ENCODE peak calls at places on chromosomes 7 and 10, in four cellular contexts. W is activated CD8-positive, alpha-beta T cell treated with anti-CD3 and anti-CD28 coated beads for 36 hours; U is heart right ventricle; Q is right atrium auricular region. X is an unnamed sample.

GRCh38 chr10:132372516-132373095 is 24.4 kb upstream of the PWWP2B start:
- DNase-seq in W (no peak), U (no peak), Q (no peak), X (no peak)

GRCh38 chr10:131354380-131354779 is 42.9 kb upstream of the TCERG1L start:
- DNase-seq in U (no peak), Q (no peak), W (peak; percentile 9), X (no peak)

GRCh38 chr10:117275121-117275520 is 34.2 kb downstream of the SLC18A2 start:
- DNase-seq in U (no peak), Q (no peak), W (no peak), X (no peak)

GRCh38 chr7:141466151-141466904 is 84.9 kb upstream of the AGK start:
- DNase-seq in U (no peak), W (no peak), Q (no peak), X (no peak)

GRCh38 chr10:10870523-10871241 is 147.0 kb upstream of the CELF2 start:
- DNase-seq in W (no peak), U (no peak), Q (no peak), X (no peak)

GRCh38 chr7:107945332-107945731 is 54.3 kb downstream of the DLD start:
- DNase-seq in Q (no peak), U (no peak), W (no peak), X (no peak)

GRCh38 chr10:125106586-125106985 is 53.8 kb downstream of the CTBP2 start:
- DNase-seq in U (no peak), Q (no peak), W (no peak), X (no peak)

GRCh38 chr10:93468532-93469213 is 13.5 kb downstream of the MYOF start:
- DNase-seq in W (no peak), U (no peak), Q (no peak), X (no peak)

GRCh38 chr7:26684447-26684846 is 179.9 kb downstream of the SKAP2 start:
- DNase-seq in W (no peak), U (no peak), Q (no peak), X (no peak)

GRCh38 chr7:20268832-20269231 is 51.6 kb upstream of the MACC1 start:
- DNase-seq in W (no peak), U (no peak), Q (no peak), X (no peak)

GRCh38 chr7:44615793-44616192 is 9.4 kb downstream of the OGDH start:
- DNase-seq in W (no peak), Q (no peak), U (no peak), X (no peak)

GRCh38 chr10:79409038-79410035 is 36.1 kb downstream of the ZCCHC24 start:
- DNase-seq in W (no peak), Q (no peak), U (peak; percentile 28), X (no peak)

GRCh38 chr7:133513608-133514007 is 260.7 kb downstream of the EXOC4 start:
- DNase-seq in U (no peak), Q (no peak), W (no peak), X (no peak)

GRCh38 chr7:87797798-87798403 is 78.3 kb downstream of the SLC25A40 start:
- DNase-seq in U (no peak), Q (no peak), W (no peak), X (no peak)

GRCh38 chr10:43304687-43305333 is 37.9 kb upstream of the RASGEF1A start:
- DNase-seq in W (peak; percentile 78), Q (peak; percentile 84), U (peak; percentile 75), X (no peak)

GRCh38 chr10:104255244-104255981 is 721 bp downstream of the GSTO1 start:
- DNase-seq in Q (no peak), W (no peak), U (no peak), X (no peak)

GRCh38 chr10:126001579-126001978 is 105.2 kb downstream of the FANK1 start:
- DNase-seq in U (no peak), W (no peak), Q (no peak), X (no peak)

GRCh38 chr10:52221937-52222336 is 92.1 kb upstream of the DKK1 start:
- DNase-seq in U (no peak), W (no peak), Q (no peak), X (no peak)

DNA sequence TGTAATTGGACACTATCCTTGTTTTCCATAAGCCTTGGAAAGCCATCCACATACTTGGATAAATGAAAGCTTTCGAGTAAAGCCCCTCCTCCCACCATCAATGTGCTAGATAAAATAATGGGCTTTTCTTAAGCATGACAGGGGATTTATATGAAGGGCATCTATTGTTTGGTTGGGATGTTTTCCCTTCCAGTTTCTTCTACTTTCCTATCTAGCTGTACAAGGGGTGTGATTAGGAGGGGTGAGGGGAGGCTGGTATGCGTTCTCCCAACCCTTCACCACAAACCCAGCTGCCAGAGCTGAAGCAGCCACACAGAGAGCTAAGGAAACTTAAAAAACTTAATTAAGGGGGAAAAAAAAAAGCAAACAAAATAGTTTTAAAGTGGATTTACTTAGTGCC is 23.0 kb upstream of the SDHAF3 start:
- DNase-seq in U (no peak), Q (no peak), W (no peak), X (no peak)
- TF ChIP-seq CTCF in U (no peak), Q (no peak), W (no peak), X (no peak)

DNA sequence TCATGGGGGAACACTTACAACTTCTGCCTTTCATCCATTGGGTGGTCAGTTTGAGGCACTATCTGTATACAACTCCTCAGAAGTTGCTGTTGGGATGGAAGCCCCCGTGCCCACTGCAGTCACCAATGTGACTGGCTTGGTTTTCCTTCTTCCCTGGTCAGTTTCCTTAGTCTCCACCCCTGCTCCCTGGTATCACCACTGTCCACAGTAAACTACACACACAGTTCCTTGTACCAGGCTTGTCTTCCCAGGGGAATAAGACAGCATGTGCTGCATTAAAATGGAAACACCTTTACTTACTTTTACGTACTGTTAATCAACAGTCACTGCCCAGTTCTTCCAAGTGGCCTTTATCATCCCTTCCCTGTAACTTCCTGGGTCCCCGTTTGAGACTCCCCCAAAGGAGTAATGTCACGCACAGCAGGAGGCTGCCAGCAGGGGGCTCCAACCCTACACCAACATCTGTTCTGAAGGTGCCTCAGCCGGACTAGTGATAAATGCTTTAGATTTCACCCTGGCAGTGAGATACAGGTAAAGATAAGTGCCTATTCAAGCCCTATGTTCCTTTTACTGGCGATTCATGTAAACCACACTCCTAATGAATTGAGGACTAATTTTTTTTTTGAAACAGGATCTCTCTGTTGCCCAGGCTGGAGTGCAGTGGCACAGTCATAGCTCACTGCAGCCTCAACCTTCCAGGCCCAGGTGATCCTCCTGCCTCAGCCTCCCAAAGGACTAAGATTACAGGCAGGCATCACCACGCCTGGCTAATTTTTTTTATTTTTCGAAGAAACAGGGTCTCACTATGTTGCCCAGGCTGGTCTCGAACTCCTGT is 45.3 kb upstream of the PIK3AP1 start:
- DNase-seq in W (peak; percentile 90), Q (peak; percentile 70), U (peak; percentile 69), X (no peak)
- TF ChIP-seq CTCF in W (peak; percentile 93), Q (peak; percentile 82), U (peak; percentile 66), X (peak; percentile 80)

DNA sequence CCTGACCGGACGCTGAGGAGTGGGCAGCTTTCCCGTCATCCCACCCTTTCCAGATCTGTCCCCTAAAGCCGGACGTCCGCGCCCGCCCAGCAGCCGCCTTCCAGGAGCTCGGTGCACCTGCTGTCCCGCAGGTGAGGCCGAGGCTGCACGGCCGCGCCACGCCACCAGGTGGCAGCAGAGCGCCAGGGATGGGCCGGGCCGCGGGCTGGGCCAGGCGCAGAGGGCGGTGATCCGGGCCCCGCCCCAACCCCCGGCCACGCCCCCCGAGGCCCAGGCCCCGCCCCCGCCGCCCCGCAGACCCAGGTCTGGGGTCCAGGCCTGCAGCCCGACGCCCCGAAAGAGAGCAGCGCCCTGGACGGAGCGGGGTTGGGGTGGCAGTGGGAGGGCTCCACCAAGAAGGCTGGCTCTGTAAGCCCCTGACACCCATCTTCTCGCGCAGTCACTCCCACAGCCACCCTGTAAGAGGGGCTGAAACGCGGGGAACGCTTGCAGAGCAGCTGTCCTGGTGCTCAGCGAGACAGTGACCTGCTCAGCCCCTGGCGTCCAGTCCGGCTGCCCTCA is 32.2 kb downstream of the FOXL3 start:
- DNase-seq in Q (no peak), U (peak; percentile 79), W (peak; percentile 81), X (peak; percentile 93)
- TF ChIP-seq CTCF in Q (peak; percentile 98), U (peak; percentile 98), W (peak; percentile 91), X (peak; percentile 100)

GRCh38 chr10:66844176-66844947 is 81.5 kb upstream of the LRRTM3 start:
- DNase-seq in W (no peak), U (no peak), Q (no peak), X (no peak)
- TF ChIP-seq CTCF in W (no peak), U (no peak), Q (no peak), X (no peak)

GRCh38 chr10:25555865-25556264 is 378.2 kb upstream of the MYO3A start:
- DNase-seq in Q (no peak), W (no peak), U (no peak), X (no peak)
- TF ChIP-seq CTCF in Q (no peak), W (no peak), U (no peak), X (no peak)

DNA sequence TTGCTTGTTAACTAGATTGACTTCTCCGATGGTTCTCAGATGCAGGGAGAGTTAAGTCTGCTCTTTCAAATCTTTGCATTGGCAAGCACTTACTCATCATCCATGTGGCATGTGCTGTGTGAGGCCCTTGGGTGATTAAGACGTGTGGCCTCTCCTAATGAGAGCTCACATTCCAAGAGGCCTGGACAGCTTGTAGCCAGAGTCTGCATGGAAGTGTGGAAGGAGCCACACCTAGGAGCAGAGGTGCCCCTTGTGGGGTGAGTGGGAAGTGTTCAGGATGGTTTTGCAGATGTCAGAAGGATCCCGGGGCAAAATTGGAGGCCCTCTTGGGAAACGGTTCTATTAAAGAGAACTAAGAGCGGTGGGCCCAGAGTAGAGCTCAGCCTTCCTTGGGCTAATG is 225.9 kb downstream of the PAXIP1 start:
- DNase-seq in Q (no peak), W (no peak), U (no peak), X (no peak)
- TF ChIP-seq CTCF in Q (no peak), W (no peak), U (no peak), X (peak; percentile 32)

GRCh38 chr10:28532509-28533314 is at the start of gene WAC:
- DNase-seq in U (peak; percentile 98), W (peak; percentile 97), Q (peak; percentile 93), X (peak; percentile 98)
- TF ChIP-seq CTCF in U (no peak), W (no peak), Q (no peak), X (peak; percentile 40)

X was measured in type B pancreatic cell.